ENCODE peak calls at places on chromosomes 1 and 21, in four cellular contexts. X, I, M and N are unnamed samples.

GRCh38 chr1:223102797-223103533 is 40.1 kb downstream of the TLR5 start:
- DNase-seq in X (no peak), I (peak; percentile 15), M (peak; percentile 37), N (no peak)

GRCh38 chr1:245091818-245092637 is 62.8 kb upstream of the KIF26B start:
- DNase-seq in X (no peak), I (peak; percentile 77), M (peak; percentile 46), N (no peak)

GRCh38 chr1:31957701-31958674 is 19.8 kb upstream of the PTP4A2 start:
- DNase-seq in X (no peak), I (peak; percentile 88), M (no peak), N (peak; percentile 84)

GRCh38 chr1:201356701-201357100 is 20.8 kb downstream of the TNNT2 start:
- DNase-seq in X (no peak), I (no peak), M (no peak), N (no peak)

GRCh38 chr21:46206163-46207005 is 22.1 kb upstream of the SPATC1L start:
- DNase-seq in X (peak; percentile 5), I (no peak), M (no peak), N (no peak)

GRCh38 chr1:46691997-46692790 is 20.5 kb downstream of the TEX38 start:
- DNase-seq in X (no peak), I (no peak), M (no peak), N (no peak)

GRCh38 chr1:229841230-229841629 is 215.2 kb downstream of the URB2 start:
- DNase-seq in X (no peak), I (no peak), M (no peak), N (peak; percentile 48)

GRCh38 chr21:26686278-26686677 is 113.2 kb upstream of the CYYR1 start:
- DNase-seq in X (peak; percentile 22), I (no peak), M (peak; percentile 17), N (no peak)

GRCh38 chr21:44878053-44878982 is 4.8 kb upstream of the PTTG1IP start:
- DNase-seq in X (no peak), I (peak; percentile 72), M (no peak), N (no peak)

GRCh38 chr1:24554714-24555113 is 1.2 kb upstream of the NCMAP start:
- DNase-seq in X (no peak), I (no peak), M (no peak), N (no peak)

GRCh38 chr1:24553931-24554330 is 2.0 kb upstream of the NCMAP start:
- DNase-seq in X (no peak), I (no peak), M (no peak), N (no peak)

GRCh38 chr1:24551290-24551859 is 4.5 kb upstream of the NCMAP start:
- DNase-seq in X (no peak), I (no peak), M (no peak), N (no peak)

GRCh38 chr1:24555591-24556413 is at the start of gene NCMAP:
- DNase-seq in X (peak; percentile 53), I (no peak), M (no peak), N (no peak)

DNA sequence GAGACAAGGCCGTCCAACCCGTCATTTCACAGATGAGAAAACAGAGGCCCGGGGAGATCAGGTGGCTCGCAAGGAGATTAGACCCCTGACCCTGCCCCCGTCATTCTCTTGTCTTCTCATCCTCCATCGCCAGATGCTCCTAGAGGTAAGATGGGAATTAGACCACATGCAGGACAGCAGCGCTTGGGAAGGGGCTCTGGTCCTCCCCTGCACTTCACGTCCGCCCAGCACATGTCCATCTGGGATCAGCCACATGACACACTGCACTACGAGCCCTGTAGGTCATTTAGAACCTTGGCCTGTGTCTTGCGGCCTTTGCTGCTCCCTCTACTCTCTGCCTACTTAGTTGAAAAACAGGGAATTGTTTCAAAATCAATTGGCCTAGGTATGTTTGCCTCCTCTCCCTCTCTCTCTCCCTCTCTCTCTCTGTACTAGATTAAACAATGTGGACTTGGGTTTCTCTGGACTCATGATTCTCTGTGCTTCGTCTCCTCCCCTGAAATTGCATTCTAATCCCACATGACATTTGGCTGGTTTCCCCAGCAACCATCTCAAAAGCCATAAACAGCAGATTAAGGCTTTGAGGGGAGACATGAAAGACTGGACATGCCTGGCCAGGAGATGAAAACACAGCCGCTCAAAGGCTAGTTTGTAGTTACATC is 3.8 kb upstream of the NCMAP start:
- DNase-seq in X (no peak), I (no peak), M (peak; percentile 58), N (no peak)
- TF ChIP-seq USF1 in X (no peak), I (no peak), M (no peak), N (no peak)

DNA sequence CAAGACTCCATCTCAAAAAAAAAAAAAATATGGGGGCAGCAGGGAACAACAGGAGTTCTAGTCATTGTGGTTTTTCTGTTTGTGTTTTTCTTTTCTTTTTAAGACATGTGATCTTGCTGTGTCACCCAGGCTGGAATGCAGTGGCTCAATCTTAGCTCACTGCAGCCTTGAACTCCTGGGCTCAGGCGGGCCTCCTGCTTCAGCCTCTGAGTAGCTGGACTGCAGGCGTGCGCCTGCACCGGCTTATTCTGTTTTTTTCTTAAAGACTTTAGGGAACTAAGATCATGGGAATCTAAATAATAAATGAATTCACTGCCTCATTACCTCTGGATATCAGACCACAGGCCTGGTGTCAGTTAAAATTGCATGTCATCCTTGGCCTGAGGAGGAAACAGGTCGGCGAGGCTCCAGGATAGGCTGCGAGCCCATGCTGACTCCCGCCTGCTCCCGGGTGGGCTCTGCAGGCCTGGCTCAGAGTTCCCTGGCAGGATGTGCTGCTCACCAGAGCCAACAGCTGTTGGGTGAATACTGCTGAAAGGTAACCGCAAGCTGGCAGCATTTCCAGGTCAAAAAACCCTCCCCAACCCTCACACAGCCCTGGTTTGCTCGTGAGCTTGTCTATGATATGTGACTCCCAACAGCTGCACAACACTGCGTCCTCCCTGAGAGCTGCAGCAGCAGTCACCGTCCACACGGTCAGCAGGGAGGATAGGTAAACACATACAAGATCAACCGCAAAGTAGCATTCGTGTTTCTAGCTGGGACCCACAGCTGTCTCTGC is 58.1 kb downstream of the SCCPDH start:
- DNase-seq in X (no peak), I (peak; percentile 24), M (peak; percentile 37), N (peak; percentile 7)
- TF ChIP-seq USF1 in X (no peak), I (no peak), M (no peak), N (no peak)

GRCh38 chr1:157831968-157832626 is 9.5 kb downstream of the CD5L start:
- DNase-seq in X (no peak), I (no peak), M (no peak), N (no peak)

GRCh38 chr1:157834430-157834829 is 7.2 kb downstream of the CD5L start:
- DNase-seq in X (no peak), I (no peak), M (no peak), N (no peak)

GRCh38 chr1:157829711-157830110 is 9.8 kb upstream of the FCRL1 start:
- DNase-seq in X (no peak), I (no peak), M (no peak), N (no peak)

GRCh38 chr1:157830887-157831286 is 10.7 kb downstream of the CD5L start:
- DNase-seq in X (no peak), I (no peak), M (no peak), N (no peak)

DNA sequence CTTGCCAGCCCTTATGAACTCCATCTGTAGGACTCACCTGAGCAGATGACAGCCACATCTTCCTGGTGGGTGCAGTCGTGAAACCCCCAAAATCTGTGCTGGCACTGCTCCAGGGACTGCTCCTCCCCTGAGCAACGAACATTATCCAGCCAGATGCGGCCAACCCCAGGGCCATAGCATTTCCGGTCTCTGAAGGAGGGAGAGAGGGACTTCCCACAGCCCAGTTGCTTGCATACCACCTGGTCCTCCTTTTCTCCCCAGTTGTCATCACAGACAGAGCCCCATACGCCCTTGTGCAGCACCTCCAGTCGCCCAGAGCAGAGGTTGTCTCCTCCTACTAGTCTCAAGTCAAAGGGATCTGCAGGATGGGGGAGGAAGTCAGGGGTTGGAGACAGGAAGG is 8.5 kb downstream of the CD5L start:
- DNase-seq in X (no peak), I (no peak), M (no peak), N (no peak)
- TF ChIP-seq USF1 in X (no peak), I (no peak), M (no peak), N (no peak)

GRCh38 chr1:8908388-8909151 is 30.1 kb upstream of the ENO1 start:
- DNase-seq in X (no peak), I (no peak), M (no peak), N (no peak)
- TF ChIP-seq USF1 in X (no peak), I (no peak), M (no peak), N (no peak)

GRCh38 chr1:150186789-150187559 is 37.3 kb downstream of the PLEKHO1 start:
- DNase-seq in X (no peak), I (peak; percentile 76), M (peak; percentile 66), N (no peak)
- TF ChIP-seq USF1 in X (no peak), I (no peak), M (no peak), N (no peak)

GRCh38 chr21:42598159-42598735 is 55.2 kb upstream of the PDE9A start:
- DNase-seq in X (no peak), I (no peak), M (no peak), N (no peak)
- TF ChIP-seq USF1 in X (no peak), I (no peak), M (no peak), N (no peak)